ENCODE peak calls at places on chromosomes 12 and 14, in six cellular contexts. N is HCT116, S is K562, K is IMR-90, H is endothelial cell of umbilical vein, E is SK-N-SH. A is an unnamed sample. For H4K20me1, the result is how much of the 10 kb centered on the place peaks cover.

GRCh38 chr14:48536318-48536717 is 860.9 kb upstream of the MDGA2 start:
- DNase-seq in N (peak), S (no peak), K (no peak), H (no peak), E (peak), A (peak)

GRCh38 chr14:96627386-96627785 is 125.2 kb downstream of the PAPOLA start:
- DNase-seq in N (no peak), S (no peak), K (no peak), H (no peak), E (no peak), A (no peak)

GRCh38 chr12:27220988-27221345 is 23.1 kb upstream of the STK38L start:
- DNase-seq in N (no peak), S (no peak), K (no peak), H (no peak), E (no peak), A (no peak)

GRCh38 chr14:60133487-60133886 is 31.7 kb downstream of the DHRS7 start:
- DNase-seq in N (no peak), S (no peak), K (peak), H (no peak), E (no peak), A (no peak)

GRCh38 chr14:92952497-92953298 is 29.7 kb downstream of the CHGA start:
- DNase-seq in N (no peak), S (no peak), K (no peak), H (no peak), E (no peak), A (no peak)

GRCh38 chr12:124523071-124523470 is 44.3 kb downstream of the NCOR2 start:
- DNase-seq in N (no peak), S (no peak), K (no peak), H (peak), E (no peak), A (no peak)

GRCh38 chr14:75350505-75351060 is 72.0 kb downstream of the FOS start:
- DNase-seq in N (no peak), S (peak), K (no peak), H (no peak), E (no peak), A (no peak)

GRCh38 chr12:120706029-120706428 is 4.2 kb upstream of the UNC119B start:
- DNase-seq in N (no peak), S (no peak), K (no peak), H (no peak), E (no peak), A (no peak)

GRCh38 chr14:94136575-94137331 is 7.3 kb upstream of the IFI27L2 start:
- DNase-seq in N (peak), S (peak), K (peak), H (peak), E (peak), A (peak)

GRCh38 chr14:26595922-26596721 is 1.7 kb downstream of the NOVA1 start:
- DNase-seq in N (no peak), S (no peak), K (no peak), H (peak), E (no peak), A (peak)

GRCh38 chr14:70378687-70379086 is 19.2 kb upstream of the COX16 start:
- DNase-seq in N (no peak), S (no peak), K (no peak), H (no peak), E (no peak), A (no peak)

DNA sequence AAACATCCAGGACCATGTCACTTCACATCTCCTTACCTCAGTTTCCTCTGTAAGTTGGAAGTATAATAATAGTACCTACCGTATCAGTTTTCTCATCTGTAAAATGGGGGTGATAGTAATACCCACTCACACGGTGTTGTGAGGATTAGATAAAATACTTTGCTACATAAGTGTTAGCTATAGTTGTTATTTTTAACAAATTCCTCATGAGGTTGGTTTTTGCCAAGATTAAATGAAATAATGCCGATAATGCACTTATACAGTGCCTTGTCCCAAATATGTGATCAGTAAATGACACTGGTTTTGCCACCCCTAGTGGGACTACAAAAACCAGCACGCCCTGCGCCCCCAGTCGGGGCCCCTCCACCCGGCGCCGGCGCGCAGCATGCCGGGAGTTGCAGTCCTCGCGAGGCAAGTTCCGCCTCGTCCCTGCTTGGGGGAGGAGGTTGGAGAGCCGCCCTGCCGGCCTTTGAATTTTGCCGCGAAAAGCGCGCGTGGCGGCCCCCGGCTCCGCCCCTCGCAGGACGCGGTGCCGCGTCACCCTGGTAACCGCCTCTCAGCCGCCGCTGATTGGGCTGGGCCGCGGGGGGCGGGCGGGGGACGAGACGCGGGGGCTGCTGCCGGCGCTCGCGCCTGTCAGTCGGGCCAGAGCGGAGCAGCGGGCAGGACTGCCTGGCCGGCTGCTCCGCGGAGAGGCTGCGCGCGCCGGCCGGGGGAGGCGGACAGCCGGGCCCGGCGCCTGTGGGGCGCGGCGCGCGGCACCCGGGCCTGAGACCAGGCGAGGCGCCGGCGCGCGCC is at the start of gene FAM222A:
- DNase-seq in N (peak), S (peak), K (peak), H (peak), E (peak), A (peak)
- H4K20me1 ChIP-seq in N (under half), S (under half), K (under half), H (under half), E (under half), A (under half)

GRCh38 chr14:105317546-105317945 is 3.0 kb downstream of the PACS2 start:
- DNase-seq in N (no peak), S (no peak), K (peak), H (no peak), E (peak), A (no peak)
- H4K20me1 ChIP-seq in N (under half), S (under half), K (under half), H (under half), E (under half), A (under half)

DNA sequence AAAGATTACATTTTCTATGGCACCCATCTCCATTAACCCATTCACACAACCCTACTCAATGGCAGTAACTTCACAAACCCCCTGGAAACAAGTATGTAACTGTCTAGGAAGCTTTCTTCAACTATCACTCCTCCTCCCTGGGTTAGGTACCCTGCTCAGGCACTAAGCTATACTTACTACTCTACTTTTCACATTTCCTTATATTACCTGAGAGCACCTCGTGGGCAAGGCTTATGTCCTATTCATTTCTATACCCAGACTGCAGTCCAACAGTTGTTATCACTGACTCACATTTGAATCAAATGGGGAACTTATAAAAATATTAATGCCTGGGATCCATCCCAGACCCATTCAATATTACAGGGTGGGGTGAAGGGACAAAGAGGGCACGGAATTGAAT is 4.6 kb downstream of the PAWR start:
- DNase-seq in N (no peak), S (no peak), K (no peak), H (peak), E (no peak), A (no peak)
- H4K20me1 ChIP-seq in N (under half), S (under half), K (under half), H (under half), E (under half), A (half or more)

GRCh38 chr12:116153983-116154382 is 123.5 kb downstream of the MED13L start:
- DNase-seq in N (no peak), S (no peak), K (no peak), H (no peak), E (no peak), A (no peak)

GRCh38 chr12:116155383-116155782 is 122.1 kb downstream of the MED13L start:
- DNase-seq in N (no peak), S (no peak), K (no peak), H (no peak), E (no peak), A (no peak)

GRCh38 chr12:116150452-116150851 is 127.0 kb downstream of the MED13L start:
- DNase-seq in N (no peak), S (no peak), K (no peak), H (no peak), E (no peak), A (no peak)

GRCh38 chr12:116152268-116152667 is 125.2 kb downstream of the MED13L start:
- DNase-seq in N (no peak), S (no peak), K (peak), H (no peak), E (no peak), A (no peak)

DNA sequence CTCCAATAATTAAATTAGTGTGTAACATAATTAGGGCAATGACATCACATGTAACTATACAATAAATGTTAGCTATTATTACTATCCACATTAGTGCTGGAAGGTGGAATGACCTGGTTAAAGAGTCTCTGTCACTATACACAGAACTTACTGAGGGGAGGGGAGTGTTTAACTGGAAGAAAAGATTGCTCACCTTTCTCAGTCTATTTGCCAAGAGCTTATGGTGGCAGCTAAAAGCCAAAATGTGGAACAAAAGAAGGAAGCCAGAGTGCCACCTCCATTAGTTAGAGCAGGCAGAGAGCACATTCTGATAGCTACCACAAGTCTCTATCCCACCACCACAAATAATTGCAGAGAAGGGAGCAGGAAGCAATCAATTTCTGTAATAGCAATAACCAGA is 124.4 kb downstream of the MED13L start:
- DNase-seq in N (no peak), S (no peak), K (no peak), H (no peak), E (no peak), A (no peak)
- H4K20me1 ChIP-seq in N (half or more), S (under half), K (half or more), H (under half), E (half or more), A (half or more)

GRCh38 chr12:106433055-106433454 is 75.5 kb downstream of the POLR3B start:
- DNase-seq in N (no peak), S (no peak), K (no peak), H (no peak), E (no peak), A (no peak)
- H4K20me1 ChIP-seq in N (under half), S (under half), K (under half), H (under half), E (under half), A (under half)

GRCh38 chr14:100063314-100063941 is 1.8 kb upstream of the EVL start:
- DNase-seq in N (no peak), S (no peak), K (no peak), H (no peak), E (no peak), A (no peak)
- H4K20me1 ChIP-seq in N (under half), S (under half), K (under half), H (under half), E (under half), A (under half)

DNA sequence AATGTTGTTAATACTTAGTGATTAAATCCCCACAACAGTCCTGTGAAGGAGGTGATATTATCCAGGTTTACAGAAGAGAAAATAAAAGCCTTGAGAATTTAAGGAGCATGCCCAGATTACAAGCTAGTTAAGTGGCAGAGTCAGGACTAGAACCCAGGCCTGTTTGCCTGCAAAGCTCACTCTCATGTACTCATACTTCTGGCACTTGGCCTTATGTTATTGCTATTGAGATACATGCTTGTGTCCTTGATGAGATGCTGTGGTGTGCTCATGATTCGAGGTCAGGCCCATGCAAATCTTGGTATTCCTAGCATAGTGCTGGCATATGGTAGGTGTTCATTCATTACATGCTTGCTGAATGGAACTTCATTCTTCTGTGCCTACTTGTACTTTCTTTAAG is 7.6 kb upstream of the EID3 start:
- DNase-seq in N (no peak), S (no peak), K (no peak), H (no peak), E (no peak), A (no peak)
- H4K20me1 ChIP-seq in N (under half), S (under half), K (half or more), H (under half), E (half or more), A (half or more)

GRCh38 chr12:110737532-110737931 is 5.2 kb downstream of the PPP1CC start:
- DNase-seq in N (no peak), S (peak), K (no peak), H (no peak), E (no peak), A (no peak)
- H4K20me1 ChIP-seq in N (half or more), S (half or more), K (half or more), H (under half), E (half or more), A (half or more)

GRCh38 chr14:55277972-55278740 is 6.9 kb downstream of the FBXO34 start:
- DNase-seq in N (no peak), S (no peak), K (no peak), H (peak), E (no peak), A (no peak)
- H4K20me1 ChIP-seq in N (under half), S (under half), K (half or more), H (under half), E (under half), A (under half)

GRCh38 chr12:122876724-122877123 is 19.2 kb downstream of the VPS37B start:
- DNase-seq in N (no peak), S (no peak), K (peak), H (no peak), E (no peak), A (no peak)

GRCh38 chr12:122880155-122880605 is 15.7 kb downstream of the VPS37B start:
- DNase-seq in N (no peak), S (no peak), K (peak), H (no peak), E (no peak), A (no peak)

GRCh38 chr12:122880668-122881067 is 15.3 kb downstream of the VPS37B start:
- DNase-seq in N (no peak), S (peak), K (peak), H (no peak), E (peak), A (peak)

GRCh38 chr12:122875590-122876220 is 20.2 kb downstream of the VPS37B start:
- DNase-seq in N (no peak), S (no peak), K (no peak), H (no peak), E (peak), A (no peak)

GRCh38 chr12:122878780-122879612 is 16.9 kb downstream of the VPS37B start:
- DNase-seq in N (no peak), S (no peak), K (no peak), H (no peak), E (no peak), A (no peak)
- H4K20me1 ChIP-seq in N (under half), S (under half), K (half or more), H (under half), E (under half), A (half or more)

A was measured in neural progenitor cell.